ENCODE peak calls at places on chromosomes 5 and 9, in six cellular contexts. N is brain microvascular endothelial cell; S is glutamatergic neuron; O is CD4-positive, alpha-beta T cell; K is left ventricle myocardium inferior; X is type B pancreatic cell. B is an unnamed sample.

GRCh38 chr9:133163559-133164208 is at the start of gene GBGT1:
- DNase-seq in N (no peak), S (peak), O (no peak), K (peak), X (no peak), B (no peak)

GRCh38 chr5:124461857-124462423 is 284.5 kb downstream of the ZNF608 start:
- DNase-seq in N (no peak), S (no peak), O (no peak), K (no peak), X (no peak), B (no peak)

GRCh38 chr9:98809311-98810105 is 2.0 kb downstream of the GALNT12 start:
- DNase-seq in N (peak), S (no peak), O (no peak), K (no peak), X (no peak), B (no peak)

GRCh38 chr9:120475341-120475740 is 104.6 kb downstream of the CDK5RAP2 start:
- DNase-seq in N (peak), S (no peak), O (no peak), K (no peak), X (no peak), B (no peak)

GRCh38 chr9:129719135-129719534 is 33.7 kb downstream of the PTGES start:
- DNase-seq in N (no peak), S (no peak), O (no peak), K (no peak), X (no peak), B (no peak)

GRCh38 chr5:80466669-80467485 is 21.0 kb upstream of the FAM151B start:
- DNase-seq in N (peak), S (no peak), O (no peak), K (no peak), X (no peak), B (peak)

GRCh38 chr9:97382099-97382718 is 29.7 kb upstream of the TDRD7 start:
- DNase-seq in N (no peak), S (no peak), O (no peak), K (no peak), X (no peak), B (no peak)

GRCh38 chr9:121362813-121363585 is 7.1 kb downstream of the STOM start:
- DNase-seq in N (no peak), S (no peak), O (no peak), K (no peak), X (no peak), B (peak)

GRCh38 chr9:125985998-125986655 is 239.0 kb downstream of the PBX3 start:
- DNase-seq in N (no peak), S (no peak), O (no peak), K (no peak), X (peak), B (no peak)

GRCh38 chr9:38180631-38181030 is 111.6 kb upstream of the SHB start:
- DNase-seq in N (no peak), S (no peak), O (no peak), K (no peak), X (no peak), B (no peak)

GRCh38 chr9:81814794-81815464 is 113.3 kb upstream of the SPATA31D4 start:
- DNase-seq in N (no peak), S (no peak), O (no peak), K (no peak), X (no peak), B (no peak)

GRCh38 chr5:19370655-19371386 is 617.2 kb downstream of the CDH18 start:
- DNase-seq in N (no peak), S (no peak), O (no peak), K (no peak), X (no peak), B (no peak)

GRCh38 chr9:137682431-137682991 is 63.7 kb downstream of the EHMT1 start:
- DNase-seq in N (no peak), S (no peak), O (no peak), K (no peak), X (no peak), B (no peak)

GRCh38 chr9:120676767-120677402 is 37.4 kb downstream of the MEGF9 start:
- DNase-seq in N (no peak), S (no peak), O (no peak), K (no peak), X (no peak), B (no peak)

GRCh38 chr5:123119334-123119986 is 30.4 kb downstream of the PRDM6 start:
- DNase-seq in N (peak), S (peak), O (no peak), K (no peak), X (no peak), B (peak)

GRCh38 chr9:134396258-134396742 is 70.0 kb downstream of the RXRA start:
- DNase-seq in N (no peak), S (no peak), O (no peak), K (no peak), X (no peak), B (no peak)

GRCh38 chr5:42992035-42992570 is 48.0 kb downstream of the ANXA2R start:
- DNase-seq in N (peak), S (peak), O (peak), K (peak), X (no peak), B (peak)

GRCh38 chr5:79023323-79023722 is 38.2 kb upstream of the ARSB start:
- DNase-seq in N (no peak), S (no peak), O (no peak), K (no peak), X (no peak), B (no peak)

GRCh38 chr5:62011072-62011664 is 294.8 kb upstream of the KIF2A start:
- DNase-seq in N (no peak), S (no peak), O (no peak), K (no peak), X (no peak), B (no peak)

GRCh38 chr9:18202924-18203323 is 271.0 kb upstream of the ADAMTSL1 start:
- DNase-seq in N (no peak), S (no peak), O (no peak), K (no peak), X (no peak), B (no peak)

GRCh38 chr9:18207735-18208134 is 266.2 kb upstream of the ADAMTSL1 start:
- DNase-seq in N (no peak), S (no peak), O (no peak), K (no peak), X (no peak), B (no peak)

GRCh38 chr9:18208166-18209059 is 265.5 kb upstream of the ADAMTSL1 start:
- DNase-seq in N (peak), S (peak), O (no peak), K (no peak), X (no peak), B (peak)
- TF ChIP-seq CTCF in N (peak), S (peak), O (no peak), K (peak), X (peak), B (peak)

DNA sequence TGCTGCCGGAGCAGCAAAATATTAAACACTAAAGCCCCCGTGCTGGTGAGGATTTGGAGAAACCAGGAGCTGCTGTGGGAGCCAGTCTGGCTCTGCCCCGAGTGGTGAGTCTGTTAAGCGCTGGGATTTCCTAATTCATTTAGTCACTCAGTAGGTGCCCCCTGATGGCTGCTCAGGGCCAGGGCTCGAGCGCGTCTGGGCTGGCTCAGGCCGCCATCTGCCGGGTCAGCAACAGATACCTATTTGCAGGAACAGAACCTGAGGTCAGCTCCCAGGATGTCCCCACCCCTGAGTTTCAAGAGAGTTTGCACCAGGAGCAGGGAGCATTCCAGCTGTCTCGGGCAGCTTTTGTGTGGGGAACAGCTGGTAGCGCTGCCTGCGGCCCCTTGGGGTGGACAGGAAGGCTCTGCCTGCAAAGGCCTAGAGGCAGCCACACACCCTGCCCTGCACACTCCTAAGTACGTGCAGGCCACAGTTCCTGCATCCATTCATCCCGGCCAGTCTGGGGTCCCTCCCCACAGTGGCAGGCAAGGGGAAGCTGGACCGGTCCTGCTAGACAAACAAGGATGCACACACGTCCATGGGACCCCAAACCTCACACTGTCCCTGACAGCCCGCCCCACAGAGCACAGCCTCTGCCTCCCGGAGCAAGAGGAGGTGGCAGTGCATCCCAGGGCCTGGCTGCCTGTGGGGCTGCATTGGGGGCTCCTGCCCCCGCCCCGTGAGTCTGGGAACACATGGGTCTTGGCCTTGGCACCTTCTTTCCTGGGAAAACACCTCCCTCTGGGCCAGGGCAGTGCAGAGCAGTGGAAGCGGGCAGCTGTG is 83.7 kb downstream of the ADAMTS2 start:
- DNase-seq in N (no peak), S (peak), O (no peak), K (no peak), X (peak), B (no peak)
- TF ChIP-seq CTCF in N (peak), S (peak), O (no peak), K (no peak), X (peak), B (peak)

DNA sequence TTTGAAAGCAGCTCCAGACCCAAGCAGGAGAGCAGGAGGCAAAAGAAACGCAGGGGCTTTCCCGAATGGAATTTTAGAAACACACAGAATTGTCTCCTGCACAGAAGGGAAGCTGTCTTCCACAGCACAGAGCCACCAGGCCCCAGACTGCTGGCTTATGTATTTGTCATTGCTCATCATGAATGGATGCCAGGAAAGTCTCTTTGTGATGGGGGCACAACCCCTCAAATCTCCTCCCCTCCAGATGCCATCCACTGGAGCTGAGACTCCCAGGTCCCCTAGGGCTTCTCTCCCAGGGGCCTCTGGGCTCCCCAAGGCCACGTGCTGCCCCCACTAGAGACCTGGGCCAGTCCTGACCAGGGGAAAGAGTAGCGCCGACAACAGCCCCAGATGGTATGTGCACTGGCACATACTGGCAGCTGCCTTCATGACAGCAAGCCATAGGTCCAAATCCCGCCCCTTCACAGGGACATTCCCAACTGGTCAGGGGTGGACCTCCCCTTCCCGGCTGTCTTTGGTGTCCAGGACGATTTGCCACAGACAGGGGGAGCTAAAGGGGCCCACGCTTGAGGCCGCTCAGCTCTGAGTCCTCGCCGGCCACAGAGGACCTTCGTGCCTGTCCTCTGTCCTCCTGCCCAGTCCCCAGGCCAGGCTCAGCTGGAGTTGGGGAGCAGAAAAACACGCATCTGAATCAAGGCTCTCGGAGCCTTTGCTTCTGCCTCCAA is 127.8 kb downstream of the KCNIP1 start:
- DNase-seq in N (no peak), S (peak), O (no peak), K (peak), X (no peak), B (no peak)
- TF ChIP-seq CTCF in N (peak), S (no peak), O (no peak), K (peak), X (peak), B (peak)

DNA sequence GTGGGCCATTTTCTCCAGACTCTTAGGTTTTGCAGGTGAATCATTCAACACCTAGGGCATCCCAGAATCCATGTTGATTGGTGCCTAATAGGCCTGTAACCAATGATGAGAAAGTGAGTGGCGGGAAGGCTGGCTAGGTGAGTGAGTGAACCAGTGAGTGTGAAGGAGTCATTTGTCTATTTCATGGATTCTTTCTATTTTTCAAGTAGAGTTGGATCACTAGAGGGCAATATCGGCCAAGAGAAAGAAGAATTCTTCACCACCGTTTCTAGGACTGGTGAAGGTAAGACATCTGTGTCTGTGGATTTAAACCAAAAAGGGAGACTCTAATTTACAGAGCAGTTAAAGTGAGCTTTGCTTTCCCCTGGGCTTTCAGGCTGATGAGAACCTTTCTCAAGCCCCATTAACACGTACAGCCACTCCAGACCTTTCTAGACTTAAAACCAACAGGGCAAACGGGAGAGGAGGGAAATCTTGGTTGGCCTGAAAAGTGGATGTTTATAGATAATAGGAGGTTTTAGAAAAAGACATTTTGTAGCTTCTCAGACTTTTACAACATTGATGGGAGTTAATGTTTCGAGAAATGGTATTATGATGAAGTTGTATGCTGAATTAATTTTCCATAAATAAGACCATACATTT is 114.3 kb upstream of the IL12B start:
- DNase-seq in N (peak), S (no peak), O (no peak), K (no peak), X (no peak), B (peak)
- TF ChIP-seq CTCF in N (peak), S (peak), O (peak), K (peak), X (peak), B (peak)

DNA sequence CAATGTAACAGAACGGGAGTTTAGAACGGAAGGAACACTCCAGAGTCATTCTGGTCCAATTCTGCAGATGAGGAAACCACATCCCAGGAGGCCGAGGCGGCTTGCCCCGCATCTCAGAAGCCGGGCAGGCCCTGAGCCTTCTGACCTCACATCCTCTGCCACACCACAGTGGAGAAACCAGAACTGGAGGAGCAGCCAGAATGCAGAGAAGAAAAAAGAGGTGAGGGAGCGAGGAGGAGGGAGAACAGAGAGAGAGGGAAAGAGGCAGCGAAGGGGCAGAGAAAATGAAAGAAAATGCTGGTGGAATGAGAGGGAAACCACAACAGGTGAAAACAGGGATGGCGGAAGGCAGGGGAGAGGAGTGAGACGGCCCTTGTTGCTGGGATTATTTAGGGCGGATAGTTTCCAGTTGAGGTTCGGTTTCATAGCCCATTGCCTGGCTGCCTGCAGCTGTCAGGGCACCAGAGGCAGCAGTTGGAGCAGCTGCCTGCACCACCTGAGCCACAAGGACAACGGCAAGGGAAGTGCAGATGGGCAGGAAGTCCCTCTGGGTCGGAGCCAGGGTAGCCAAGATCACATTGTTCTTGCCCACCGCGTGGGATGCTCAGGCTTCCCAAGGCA is at the start of gene HMHB1:
- DNase-seq in N (no peak), S (no peak), O (no peak), K (no peak), X (no peak), B (no peak)
- TF ChIP-seq CTCF in N (no peak), S (no peak), O (no peak), K (no peak), X (no peak), B (no peak)

DNA sequence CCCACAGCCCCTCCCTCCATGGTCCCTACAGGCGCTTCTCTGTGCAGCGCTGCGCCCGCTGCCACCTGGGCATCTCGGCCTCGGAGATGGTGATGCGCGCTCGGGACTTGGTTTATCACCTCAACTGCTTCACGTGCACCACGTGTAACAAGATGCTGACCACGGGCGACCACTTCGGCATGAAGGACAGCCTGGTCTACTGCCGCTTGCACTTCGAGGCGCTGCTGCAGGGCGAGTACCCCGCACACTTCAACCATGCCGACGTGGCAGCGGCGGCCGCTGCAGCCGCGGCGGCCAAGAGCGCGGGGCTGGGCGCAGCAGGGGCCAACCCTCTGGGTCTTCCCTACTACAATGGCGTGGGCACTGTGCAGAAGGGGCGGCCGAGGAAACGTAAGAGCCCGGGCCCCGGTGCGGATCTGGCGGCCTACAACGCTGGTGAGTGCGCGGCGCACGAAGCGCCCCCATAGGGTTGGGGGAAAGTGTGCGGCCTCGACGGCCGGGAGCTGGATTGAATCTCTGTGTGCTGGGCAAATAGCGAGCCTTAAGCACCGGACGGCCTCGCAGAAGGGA is 3.6 kb downstream of the LHX2 start:
- DNase-seq in N (no peak), S (peak), O (no peak), K (no peak), X (no peak), B (no peak)
- TF ChIP-seq CTCF in N (no peak), S (no peak), O (no peak), K (no peak), X (no peak), B (no peak)

GRCh38 chr5:140828402-140828737 is 610 bp downstream of the PCDHA6 start:
- DNase-seq in N (no peak), S (peak), O (no peak), K (no peak), X (no peak), B (no peak)
- TF ChIP-seq CTCF in N (no peak), S (peak), O (no peak), K (no peak), X (peak), B (no peak)

B was measured in HFFc6.